ENCODE peak calls at places on chromosomes 11 and 22, in nine cellular contexts. One of them, this sample, is unnamed.

GRCh38 chr11:110463153-110463552 is 33.4 kb downstream of the FDX1 start:
- DNase-seq in AG08396: no peak
- DNase-seq in stimulated activated naive B cell treated with anti-CD40 and anti-IgM and Interleukin-4, amounts not matched to agents 10 μg/mL and 1 μg/mL and 100 μg/mL, for 72 hours: peak; percentile 8
- DNase-seq in ovary: peak; percentile 51
- DNase-seq in stimulated activated CD8-positive, alpha-beta memory T cell treated with anti-CD3 and anti-CD28 coated beads, Interleukin-7, amount 100 ng/mL, for 48 hours: no peak
- DNase-seq in lower leg skin: no peak
- DNase-seq in RWPE1: no peak
- DNase-seq in HuH-7.5: no peak
- DNase-seq in NCI-H774: peak; percentile 40
- DNase-seq in this sample: no peak

GRCh38 chr11:68354181-68354872 is 41.9 kb downstream of the LRP5 start:
- DNase-seq in AG08396: peak; percentile 96
- DNase-seq in stimulated activated naive B cell treated with anti-CD40 and anti-IgM and Interleukin-4, amounts not matched to agents 10 μg/mL and 1 μg/mL and 100 μg/mL, for 72 hours: no peak
- DNase-seq in ovary: peak; percentile 78
- DNase-seq in stimulated activated CD8-positive, alpha-beta memory T cell treated with anti-CD3 and anti-CD28 coated beads, Interleukin-7, amount 100 ng/mL, for 48 hours: no peak
- DNase-seq in lower leg skin: peak; percentile 75
- DNase-seq in RWPE1: peak; percentile 98
- DNase-seq in HuH-7.5: no peak
- DNase-seq in NCI-H774: no peak
- DNase-seq in this sample: peak; percentile 85

GRCh38 chr11:75313457-75314272 is 37.8 kb downstream of the ARRB1 start:
- DNase-seq in AG08396: peak; percentile 72
- DNase-seq in stimulated activated naive B cell treated with anti-CD40 and anti-IgM and Interleukin-4, amounts not matched to agents 10 μg/mL and 1 μg/mL and 100 μg/mL, for 72 hours: no peak
- DNase-seq in ovary: peak; percentile 76
- DNase-seq in stimulated activated CD8-positive, alpha-beta memory T cell treated with anti-CD3 and anti-CD28 coated beads, Interleukin-7, amount 100 ng/mL, for 48 hours: no peak
- DNase-seq in lower leg skin: peak; percentile 58
- DNase-seq in RWPE1: no peak
- DNase-seq in HuH-7.5: no peak
- DNase-seq in NCI-H774: no peak
- DNase-seq in this sample: no peak

GRCh38 chr11:114162719-114163123 is 103.2 kb downstream of the ZBTB16 start:
- DNase-seq in AG08396: peak; percentile 85
- DNase-seq in stimulated activated naive B cell treated with anti-CD40 and anti-IgM and Interleukin-4, amounts not matched to agents 10 μg/mL and 1 μg/mL and 100 μg/mL, for 72 hours: no peak
- DNase-seq in ovary: peak; percentile 97
- DNase-seq in stimulated activated CD8-positive, alpha-beta memory T cell treated with anti-CD3 and anti-CD28 coated beads, Interleukin-7, amount 100 ng/mL, for 48 hours: no peak
- DNase-seq in lower leg skin: peak; percentile 97
- DNase-seq in RWPE1: peak; percentile 89
- DNase-seq in HuH-7.5: peak; percentile 29
- DNase-seq in NCI-H774: peak; percentile 71
- DNase-seq in this sample: peak; percentile 57

GRCh38 chr11:416757-417621 is 2.2 kb upstream of the SIGIRR start:
- DNase-seq in AG08396: peak; percentile 65
- DNase-seq in stimulated activated naive B cell treated with anti-CD40 and anti-IgM and Interleukin-4, amounts not matched to agents 10 μg/mL and 1 μg/mL and 100 μg/mL, for 72 hours: no peak
- DNase-seq in ovary: no peak
- DNase-seq in stimulated activated CD8-positive, alpha-beta memory T cell treated with anti-CD3 and anti-CD28 coated beads, Interleukin-7, amount 100 ng/mL, for 48 hours: no peak
- DNase-seq in lower leg skin: no peak
- DNase-seq in RWPE1: peak; percentile 44
- DNase-seq in HuH-7.5: peak; percentile 51
- DNase-seq in NCI-H774: peak; percentile 69
- DNase-seq in this sample: no peak

GRCh38 chr11:48058064-48058463 is 77.7 kb downstream of the PTPRJ start:
- DNase-seq in AG08396: no peak
- DNase-seq in stimulated activated naive B cell treated with anti-CD40 and anti-IgM and Interleukin-4, amounts not matched to agents 10 μg/mL and 1 μg/mL and 100 μg/mL, for 72 hours: no peak
- DNase-seq in ovary: no peak
- DNase-seq in stimulated activated CD8-positive, alpha-beta memory T cell treated with anti-CD3 and anti-CD28 coated beads, Interleukin-7, amount 100 ng/mL, for 48 hours: no peak
- DNase-seq in lower leg skin: no peak
- DNase-seq in RWPE1: no peak
- DNase-seq in HuH-7.5: no peak
- DNase-seq in NCI-H774: no peak
- DNase-seq in this sample: no peak

GRCh38 chr11:27058456-27058855 is 17.8 kb downstream of the BBOX1 start:
- DNase-seq in AG08396: no peak
- DNase-seq in stimulated activated naive B cell treated with anti-CD40 and anti-IgM and Interleukin-4, amounts not matched to agents 10 μg/mL and 1 μg/mL and 100 μg/mL, for 72 hours: no peak
- DNase-seq in ovary: no peak
- DNase-seq in stimulated activated CD8-positive, alpha-beta memory T cell treated with anti-CD3 and anti-CD28 coated beads, Interleukin-7, amount 100 ng/mL, for 48 hours: no peak
- DNase-seq in lower leg skin: no peak
- DNase-seq in RWPE1: no peak
- DNase-seq in HuH-7.5: no peak
- DNase-seq in NCI-H774: no peak
- DNase-seq in this sample: no peak

GRCh38 chr11:27563201-27563600 is 56.6 kb upstream of the LIN7C start:
- DNase-seq in AG08396: peak; percentile 9
- DNase-seq in stimulated activated naive B cell treated with anti-CD40 and anti-IgM and Interleukin-4, amounts not matched to agents 10 μg/mL and 1 μg/mL and 100 μg/mL, for 72 hours: no peak
- DNase-seq in ovary: no peak
- DNase-seq in stimulated activated CD8-positive, alpha-beta memory T cell treated with anti-CD3 and anti-CD28 coated beads, Interleukin-7, amount 100 ng/mL, for 48 hours: no peak
- DNase-seq in lower leg skin: no peak
- DNase-seq in RWPE1: no peak
- DNase-seq in HuH-7.5: no peak
- DNase-seq in NCI-H774: no peak
- DNase-seq in this sample: peak; percentile 49

GRCh38 chr11:65432686-65433582 is 10.3 kb downstream of the NEAT1 start:
- DNase-seq in AG08396: no peak
- DNase-seq in stimulated activated naive B cell treated with anti-CD40 and anti-IgM and Interleukin-4, amounts not matched to agents 10 μg/mL and 1 μg/mL and 100 μg/mL, for 72 hours: no peak
- DNase-seq in ovary: no peak
- DNase-seq in stimulated activated CD8-positive, alpha-beta memory T cell treated with anti-CD3 and anti-CD28 coated beads, Interleukin-7, amount 100 ng/mL, for 48 hours: no peak
- DNase-seq in lower leg skin: no peak
- DNase-seq in RWPE1: no peak
- DNase-seq in HuH-7.5: no peak
- DNase-seq in NCI-H774: no peak
- DNase-seq in this sample: peak; percentile 37

GRCh38 chr11:67562951-67563350 is 20.7 kb upstream of the GSTP1 start:
- DNase-seq in AG08396: no peak
- DNase-seq in stimulated activated naive B cell treated with anti-CD40 and anti-IgM and Interleukin-4, amounts not matched to agents 10 μg/mL and 1 μg/mL and 100 μg/mL, for 72 hours: no peak
- DNase-seq in ovary: no peak
- DNase-seq in stimulated activated CD8-positive, alpha-beta memory T cell treated with anti-CD3 and anti-CD28 coated beads, Interleukin-7, amount 100 ng/mL, for 48 hours: no peak
- DNase-seq in lower leg skin: no peak
- DNase-seq in RWPE1: no peak
- DNase-seq in HuH-7.5: no peak
- DNase-seq in NCI-H774: no peak
- DNase-seq in this sample: peak; percentile 22

GRCh38 chr22:30803679-30804078 is 109.0 kb downstream of the OSBP2 start:
- DNase-seq in AG08396: no peak
- DNase-seq in stimulated activated naive B cell treated with anti-CD40 and anti-IgM and Interleukin-4, amounts not matched to agents 10 μg/mL and 1 μg/mL and 100 μg/mL, for 72 hours: no peak
- DNase-seq in ovary: no peak
- DNase-seq in stimulated activated CD8-positive, alpha-beta memory T cell treated with anti-CD3 and anti-CD28 coated beads, Interleukin-7, amount 100 ng/mL, for 48 hours: no peak
- DNase-seq in lower leg skin: no peak
- DNase-seq in RWPE1: no peak
- DNase-seq in HuH-7.5: no peak
- DNase-seq in NCI-H774: no peak
- DNase-seq in this sample: no peak

GRCh38 chr11:55658608-55659007 is 3.4 kb upstream of the OR4C6 start:
- DNase-seq in AG08396: no peak
- DNase-seq in stimulated activated naive B cell treated with anti-CD40 and anti-IgM and Interleukin-4, amounts not matched to agents 10 μg/mL and 1 μg/mL and 100 μg/mL, for 72 hours: no peak
- DNase-seq in ovary: no peak
- DNase-seq in stimulated activated CD8-positive, alpha-beta memory T cell treated with anti-CD3 and anti-CD28 coated beads, Interleukin-7, amount 100 ng/mL, for 48 hours: no peak
- DNase-seq in lower leg skin: no peak
- DNase-seq in RWPE1: no peak
- DNase-seq in HuH-7.5: no peak
- DNase-seq in NCI-H774: no peak
- DNase-seq in this sample: no peak

GRCh38 chr11:118916842-118917388 is 8.8 kb downstream of the BCL9L start:
- DNase-seq in AG08396: no peak
- DNase-seq in stimulated activated naive B cell treated with anti-CD40 and anti-IgM and Interleukin-4, amounts not matched to agents 10 μg/mL and 1 μg/mL and 100 μg/mL, for 72 hours: no peak
- DNase-seq in ovary: peak; percentile 85
- DNase-seq in stimulated activated CD8-positive, alpha-beta memory T cell treated with anti-CD3 and anti-CD28 coated beads, Interleukin-7, amount 100 ng/mL, for 48 hours: no peak
- DNase-seq in lower leg skin: no peak
- DNase-seq in RWPE1: no peak
- DNase-seq in HuH-7.5: no peak
- DNase-seq in NCI-H774: no peak
- DNase-seq in this sample: no peak

GRCh38 chr22:50139843-50140415 is 30.6 kb upstream of the PANX2 start:
- DNase-seq in AG08396: no peak
- DNase-seq in stimulated activated naive B cell treated with anti-CD40 and anti-IgM and Interleukin-4, amounts not matched to agents 10 μg/mL and 1 μg/mL and 100 μg/mL, for 72 hours: no peak
- DNase-seq in ovary: no peak
- DNase-seq in stimulated activated CD8-positive, alpha-beta memory T cell treated with anti-CD3 and anti-CD28 coated beads, Interleukin-7, amount 100 ng/mL, for 48 hours: no peak
- DNase-seq in lower leg skin: no peak
- DNase-seq in RWPE1: no peak
- DNase-seq in HuH-7.5: no peak
- DNase-seq in NCI-H774: peak; percentile 91
- DNase-seq in this sample: no peak

This sample was measured in RCC 7860.